ENCODE peak calls at places on chromosomes 12 and 14, in five cellular contexts. One of them, this sample, is unnamed.

GRCh38 chr14:49497725-49498348 is 88.3 kb downstream of the RPS29 start:
- DNase-seq in mesothelial cell of epicardium: no peak
- DNase-seq in choroid plexus epithelial cell: peak; percentile 87
- DNase-seq in HL-60: peak; percentile 38
- DNase-seq in hepatocyte: peak; percentile 85
- DNase-seq in this sample: peak; percentile 59

GRCh38 chr14:104284107-104284592 is 145.8 kb downstream of the KIF26A start:
- DNase-seq in mesothelial cell of epicardium: peak; percentile 8
- DNase-seq in choroid plexus epithelial cell: no peak
- DNase-seq in HL-60: no peak
- DNase-seq in hepatocyte: no peak
- DNase-seq in this sample: no peak

GRCh38 chr14:57755018-57755521 is 110.8 kb downstream of the SLC35F4 start:
- DNase-seq in mesothelial cell of epicardium: no peak
- DNase-seq in choroid plexus epithelial cell: no peak
- DNase-seq in HL-60: no peak
- DNase-seq in hepatocyte: no peak
- DNase-seq in this sample: no peak

GRCh38 chr14:62031504-62031903 is 269.3 kb downstream of the SNAPC1 start:
- DNase-seq in mesothelial cell of epicardium: no peak
- DNase-seq in choroid plexus epithelial cell: no peak
- DNase-seq in HL-60: no peak
- DNase-seq in hepatocyte: no peak
- DNase-seq in this sample: no peak

GRCh38 chr12:95286713-95287112 is 69.1 kb downstream of the VEZT start:
- DNase-seq in mesothelial cell of epicardium: no peak
- DNase-seq in choroid plexus epithelial cell: no peak
- DNase-seq in HL-60: no peak
- DNase-seq in hepatocyte: no peak
- DNase-seq in this sample: no peak

GRCh38 chr12:117733292-117733805 is 235.4 kb downstream of the KSR2 start:
- DNase-seq in mesothelial cell of epicardium: no peak
- DNase-seq in choroid plexus epithelial cell: no peak
- DNase-seq in HL-60: no peak
- DNase-seq in hepatocyte: no peak
- DNase-seq in this sample: no peak

GRCh38 chr14:95133282-95133681 is 24.0 kb downstream of the DICER1 start:
- DNase-seq in mesothelial cell of epicardium: no peak
- DNase-seq in choroid plexus epithelial cell: peak; percentile 32
- DNase-seq in HL-60: no peak
- DNase-seq in hepatocyte: no peak
- DNase-seq in this sample: no peak

GRCh38 chr14:60710506-60710905 is 13.6 kb downstream of the SIX4 start:
- DNase-seq in mesothelial cell of epicardium: no peak
- DNase-seq in choroid plexus epithelial cell: no peak
- DNase-seq in HL-60: no peak
- DNase-seq in hepatocyte: no peak
- DNase-seq in this sample: no peak

GRCh38 chr14:101229666-101230065 is 326.1 kb upstream of the RTL1 start:
- DNase-seq in mesothelial cell of epicardium: no peak
- DNase-seq in choroid plexus epithelial cell: no peak
- DNase-seq in HL-60: no peak
- DNase-seq in hepatocyte: no peak
- DNase-seq in this sample: no peak

GRCh38 chr12:82998509-82998908 is 311.8 kb downstream of the TMTC2 start:
- DNase-seq in mesothelial cell of epicardium: no peak
- DNase-seq in choroid plexus epithelial cell: no peak
- DNase-seq in HL-60: no peak
- DNase-seq in hepatocyte: no peak
- DNase-seq in this sample: no peak

GRCh38 chr12:124497658-124498057 is 69.8 kb downstream of the NCOR2 start:
- DNase-seq in mesothelial cell of epicardium: no peak
- DNase-seq in choroid plexus epithelial cell: peak; percentile 81
- DNase-seq in HL-60: peak; percentile 16
- DNase-seq in hepatocyte: peak; percentile 35
- DNase-seq in this sample: no peak

GRCh38 chr12:131916306-131917138 is 12.6 kb upstream of the PUS1 start:
- DNase-seq in mesothelial cell of epicardium: no peak
- DNase-seq in choroid plexus epithelial cell: no peak
- DNase-seq in HL-60: no peak
- DNase-seq in hepatocyte: no peak
- DNase-seq in this sample: no peak

GRCh38 chr12:89756638-89757321 is 48.1 kb upstream of the ATP2B1 start:
- DNase-seq in mesothelial cell of epicardium: no peak
- DNase-seq in choroid plexus epithelial cell: peak; percentile 100
- DNase-seq in HL-60: peak; percentile 92
- DNase-seq in hepatocyte: peak; percentile 87
- DNase-seq in this sample: peak; percentile 79

GRCh38 chr14:66228267-66228970 is 257.8 kb upstream of the CCDC196 start:
- DNase-seq in mesothelial cell of epicardium: no peak
- DNase-seq in choroid plexus epithelial cell: peak; percentile 1
- DNase-seq in HL-60: no peak
- DNase-seq in hepatocyte: no peak
- DNase-seq in this sample: no peak

GRCh38 chr14:91252901-91253794 is 8.6 kb upstream of the GPR68 start:
- DNase-seq in mesothelial cell of epicardium: no peak
- DNase-seq in choroid plexus epithelial cell: no peak
- DNase-seq in HL-60: no peak
- DNase-seq in hepatocyte: peak; percentile 61
- DNase-seq in this sample: peak; percentile 70

GRCh38 chr12:80598004-80598606 is 109.3 kb upstream of the MYF6 start:
- DNase-seq in mesothelial cell of epicardium: no peak
- DNase-seq in choroid plexus epithelial cell: peak; percentile 83
- DNase-seq in HL-60: no peak
- DNase-seq in hepatocyte: peak; percentile 30
- DNase-seq in this sample: no peak

GRCh38 chr14:77682158-77682553 is 25.7 kb downstream of the ALKBH1 start:
- DNase-seq in mesothelial cell of epicardium: no peak
- DNase-seq in choroid plexus epithelial cell: peak; percentile 64
- DNase-seq in HL-60: no peak
- DNase-seq in hepatocyte: no peak
- DNase-seq in this sample: no peak

GRCh38 chr14:68358500-68358899 is 434.4 kb downstream of the ZFP36L1 start:
- DNase-seq in mesothelial cell of epicardium: no peak
- DNase-seq in choroid plexus epithelial cell: no peak
- DNase-seq in HL-60: no peak
- DNase-seq in hepatocyte: no peak
- DNase-seq in this sample: no peak

GRCh38 chr12:48216785-48217184 is 13.7 kb upstream of the OR10AD1 start:
- DNase-seq in mesothelial cell of epicardium: no peak
- DNase-seq in choroid plexus epithelial cell: no peak
- DNase-seq in HL-60: peak; percentile 83
- DNase-seq in hepatocyte: no peak
- DNase-seq in this sample: no peak
- TF ChIP-seq CTCF in mesothelial cell of epicardium: no peak
- TF ChIP-seq CTCF in choroid plexus epithelial cell: no peak
- TF ChIP-seq CTCF in HL-60: no peak
- TF ChIP-seq CTCF in hepatocyte: no peak
- TF ChIP-seq CTCF in this sample: no peak

DNA sequence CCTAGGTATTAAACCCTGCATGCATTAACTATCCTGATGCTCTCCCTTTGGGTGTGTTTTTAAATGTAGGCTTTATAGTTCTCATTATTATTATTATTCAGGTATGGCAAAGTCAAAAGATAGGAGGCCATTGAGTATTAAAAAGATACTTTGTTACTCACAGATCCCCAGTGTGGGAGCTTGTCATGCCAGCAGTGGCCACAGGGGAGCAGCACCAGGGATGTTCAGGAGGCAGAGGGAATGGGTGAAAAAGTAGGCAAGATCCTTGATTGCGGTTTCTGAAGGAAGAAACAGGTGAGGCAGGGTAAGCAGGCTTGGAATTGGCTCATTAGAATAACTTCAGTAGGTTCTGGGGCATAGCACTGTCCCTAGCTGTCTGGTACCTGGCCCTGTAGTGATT is 382.2 kb downstream of the MED13L start:
- DNase-seq in mesothelial cell of epicardium: no peak
- DNase-seq in choroid plexus epithelial cell: peak; percentile 9
- DNase-seq in HL-60: no peak
- DNase-seq in hepatocyte: no peak
- DNase-seq in this sample: no peak
- TF ChIP-seq CTCF in mesothelial cell of epicardium: peak; percentile 22
- TF ChIP-seq CTCF in choroid plexus epithelial cell: peak; percentile 60
- TF ChIP-seq CTCF in HL-60: peak; percentile 28
- TF ChIP-seq CTCF in hepatocyte: no peak
- TF ChIP-seq CTCF in this sample: no peak

GRCh38 chr14:92549853-92550244 is 36.3 kb downstream of the RIN3 start:
- DNase-seq in mesothelial cell of epicardium: no peak
- DNase-seq in choroid plexus epithelial cell: no peak
- DNase-seq in HL-60: peak; percentile 76
- DNase-seq in hepatocyte: no peak
- DNase-seq in this sample: no peak

GRCh38 chr14:92553456-92553855 is 39.9 kb downstream of the RIN3 start:
- DNase-seq in mesothelial cell of epicardium: no peak
- DNase-seq in choroid plexus epithelial cell: peak; percentile 71
- DNase-seq in HL-60: no peak
- DNase-seq in hepatocyte: peak; percentile 67
- DNase-seq in this sample: no peak

GRCh38 chr14:92552066-92552465 is 38.5 kb downstream of the RIN3 start:
- DNase-seq in mesothelial cell of epicardium: no peak
- DNase-seq in choroid plexus epithelial cell: no peak
- DNase-seq in HL-60: no peak
- DNase-seq in hepatocyte: no peak
- DNase-seq in this sample: no peak

GRCh38 chr14:92549096-92549852 is 35.7 kb downstream of the RIN3 start:
- DNase-seq in mesothelial cell of epicardium: no peak
- DNase-seq in choroid plexus epithelial cell: no peak
- DNase-seq in HL-60: no peak
- DNase-seq in hepatocyte: no peak
- DNase-seq in this sample: no peak

GRCh38 chr14:92551066-92551841 is 37.7 kb downstream of the RIN3 start:
- DNase-seq in mesothelial cell of epicardium: no peak
- DNase-seq in choroid plexus epithelial cell: no peak
- DNase-seq in HL-60: no peak
- DNase-seq in hepatocyte: no peak
- DNase-seq in this sample: peak; percentile 66
- TF ChIP-seq CTCF in mesothelial cell of epicardium: no peak
- TF ChIP-seq CTCF in choroid plexus epithelial cell: no peak
- TF ChIP-seq CTCF in HL-60: peak; percentile 21
- TF ChIP-seq CTCF in hepatocyte: no peak
- TF ChIP-seq CTCF in this sample: peak; percentile 26

DNA sequence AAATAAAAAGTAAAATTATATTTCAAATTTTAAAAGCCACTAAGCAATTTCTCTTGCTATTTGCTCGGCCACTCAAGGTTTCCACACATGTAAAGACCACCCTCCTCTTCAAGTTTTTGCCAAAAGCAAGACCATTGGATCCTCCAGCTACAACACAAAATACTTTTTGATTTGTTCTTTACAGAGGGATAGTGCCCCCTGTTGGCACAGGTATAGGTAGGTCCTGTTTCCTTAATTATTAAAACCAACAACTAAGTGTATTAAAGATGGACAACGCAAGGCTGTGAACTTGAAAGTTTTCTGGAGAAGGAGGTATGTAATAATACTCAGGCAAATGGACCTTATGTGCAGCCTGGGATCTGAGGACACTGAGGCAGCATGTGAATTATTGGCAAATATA is 23.8 kb downstream of the ATP6V1D start:
- DNase-seq in mesothelial cell of epicardium: no peak
- DNase-seq in choroid plexus epithelial cell: peak; percentile 64
- DNase-seq in HL-60: no peak
- DNase-seq in hepatocyte: peak; percentile 51
- DNase-seq in this sample: no peak
- TF ChIP-seq CTCF in mesothelial cell of epicardium: peak; percentile 61
- TF ChIP-seq CTCF in choroid plexus epithelial cell: peak; percentile 55
- TF ChIP-seq CTCF in HL-60: no peak
- TF ChIP-seq CTCF in hepatocyte: peak; percentile 49
- TF ChIP-seq CTCF in this sample: peak; percentile 27

DNA sequence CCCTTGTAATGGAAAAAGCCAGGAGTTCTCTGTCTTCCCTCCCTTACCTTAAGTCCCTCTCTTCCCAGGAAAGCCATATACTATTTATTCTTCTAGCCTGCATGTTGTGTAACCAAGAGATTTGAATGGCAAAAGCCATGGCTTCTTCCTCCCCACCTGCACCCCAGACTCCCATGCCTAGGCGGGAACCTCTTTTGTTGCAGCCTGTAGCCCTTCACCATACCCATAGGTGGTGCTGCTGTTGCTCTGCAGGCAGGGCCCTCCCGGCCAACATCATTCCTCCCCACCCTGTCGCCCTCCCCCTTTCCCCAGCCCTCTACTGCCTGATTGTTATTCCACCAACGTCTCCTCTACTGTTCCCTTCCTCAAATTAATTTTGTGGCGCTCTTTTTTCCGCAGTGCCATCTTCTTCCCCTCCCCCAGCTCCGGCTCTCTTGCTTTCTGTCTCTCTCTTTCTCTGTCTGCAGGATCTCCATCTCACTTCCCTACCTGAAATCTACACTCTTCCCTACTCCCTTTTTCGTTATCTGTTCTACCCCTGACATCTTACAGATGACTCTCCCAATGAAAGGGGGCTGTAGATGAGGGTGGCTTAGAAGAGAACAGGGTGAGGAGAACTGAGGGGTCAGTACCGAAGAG is 13.8 kb downstream of the NGDN start:
- DNase-seq in mesothelial cell of epicardium: no peak
- DNase-seq in choroid plexus epithelial cell: peak; percentile 55
- DNase-seq in HL-60: peak; percentile 43
- DNase-seq in hepatocyte: peak; percentile 30
- DNase-seq in this sample: peak; percentile 33
- TF ChIP-seq CTCF in mesothelial cell of epicardium: no peak
- TF ChIP-seq CTCF in choroid plexus epithelial cell: peak; percentile 79
- TF ChIP-seq CTCF in HL-60: peak; percentile 29
- TF ChIP-seq CTCF in hepatocyte: peak; percentile 35
- TF ChIP-seq CTCF in this sample: peak; percentile 31

DNA sequence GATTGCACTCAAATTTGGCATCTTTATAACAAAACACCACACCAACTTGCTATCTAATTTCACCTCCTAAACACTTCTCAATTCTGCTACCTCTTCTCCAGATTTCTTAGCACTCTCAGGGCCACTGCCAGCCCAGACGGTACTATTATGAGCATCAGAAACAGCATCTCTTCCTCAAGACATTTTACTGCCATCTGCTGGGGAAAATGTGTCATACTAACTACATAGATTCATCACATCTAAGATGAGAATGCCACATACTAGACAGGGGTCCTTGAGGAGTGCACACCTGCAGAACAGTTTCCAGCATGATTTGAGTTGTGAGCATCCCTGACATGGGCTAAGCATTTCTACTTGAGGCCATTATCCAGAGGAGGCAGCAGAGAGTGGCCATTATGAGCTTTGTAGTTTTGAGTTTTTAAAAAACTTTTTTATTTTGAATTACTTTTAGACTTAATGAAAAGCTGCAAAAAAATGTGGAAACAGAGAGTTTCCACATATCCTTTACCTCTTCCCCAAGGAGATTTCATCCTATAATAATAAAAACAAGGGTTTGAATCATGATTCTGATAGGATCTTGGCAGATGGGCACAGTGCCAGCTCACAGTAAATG is 15.1 kb upstream of the GRIP1 start:
- DNase-seq in mesothelial cell of epicardium: no peak
- DNase-seq in choroid plexus epithelial cell: peak; percentile 89
- DNase-seq in HL-60: peak; percentile 60
- DNase-seq in hepatocyte: peak; percentile 85
- DNase-seq in this sample: peak; percentile 43
- TF ChIP-seq CTCF in mesothelial cell of epicardium: peak; percentile 66
- TF ChIP-seq CTCF in choroid plexus epithelial cell: peak; percentile 73
- TF ChIP-seq CTCF in HL-60: peak; percentile 18
- TF ChIP-seq CTCF in hepatocyte: peak; percentile 79
- TF ChIP-seq CTCF in this sample: peak; percentile 57

This sample was measured in GM10248.